ENCODE peak calls at places on chromosomes 5 and 9, in four cellular contexts. M is dorsolateral prefrontal cortex; T is pulmonary artery endothelial cell; J is stimulated activated CD8-positive, alpha-beta memory T cell treated with anti-CD3 and anti-CD28 coated beads, Interleukin-4, amount 100 ng/mL, for 24 hours. C is an unnamed sample.

GRCh38 chr9:89007041-89007440 is 15.8 kb downstream of the S1PR3 start:
- DNase-seq in T (no peak), M (no peak), J (no peak), C (no peak)

GRCh38 chr5:1883925-1884637 is 1.4 kb upstream of the IRX4 start:
- DNase-seq in J (no peak), T (no peak), M (no peak), C (peak)

GRCh38 chr9:130521715-130522114 is 57.7 kb upstream of the FUBP3 start:
- DNase-seq in M (no peak), J (no peak), T (no peak), C (no peak)

GRCh38 chr5:33891731-33892418 is at the start of gene ADAMTS12:
- DNase-seq in M (no peak), T (no peak), J (no peak), C (peak)

GRCh38 chr5:62790348-62790747 is 211.7 kb downstream of the LRRC70 start:
- DNase-seq in T (no peak), M (no peak), J (no peak), C (no peak)

GRCh38 chr9:89807682-89808075 is 202.9 kb downstream of the GADD45G start:
- DNase-seq in T (no peak), J (no peak), M (no peak), C (no peak)

GRCh38 chr9:110078626-110079025 is 129.3 kb downstream of the C9orf152 start:
- DNase-seq in T (no peak), M (no peak), J (no peak), C (no peak)

GRCh38 chr5:148843510-148844318 is 17.3 kb downstream of the ADRB2 start:
- DNase-seq in T (no peak), M (no peak), J (no peak), C (no peak)

GRCh38 chr5:53048248-53048647 is 59.1 kb downstream of the ITGA2 start:
- DNase-seq in T (no peak), M (no peak), J (no peak), C (no peak)

GRCh38 chr5:115735108-115735998 is 81.1 kb downstream of the CDO1 start:
- DNase-seq in M (no peak), J (no peak), T (no peak), C (no peak)

GRCh38 chr9:97880336-97880735 is 27.3 kb downstream of the FOXE1 start:
- DNase-seq in T (no peak), J (no peak), M (no peak), C (no peak)

GRCh38 chr5:160496334-160496733 is 74.7 kb downstream of the PTTG1 start:
- DNase-seq in M (no peak), T (no peak), J (no peak), C (no peak)

GRCh38 chr9:111038336-111039202 is at the start of gene LPAR1:
- DNase-seq in J (no peak), M (peak), T (no peak), C (peak)

GRCh38 chr9:37097294-37097693 is 23.1 kb upstream of the ZCCHC7 start:
- DNase-seq in M (no peak), J (no peak), T (no peak), C (no peak)

GRCh38 chr9:98900725-98901124 is 43.0 kb upstream of the COL15A1 start:
- DNase-seq in T (no peak), M (no peak), J (no peak), C (no peak)

GRCh38 chr9:6076856-6077255 is 61.4 kb upstream of the RANBP6 start:
- DNase-seq in T (no peak), J (no peak), M (no peak), C (no peak)

GRCh38 chr9:132729235-132729890 is 59.1 kb downstream of the GTF3C4 start:
- DNase-seq in T (no peak), M (no peak), J (no peak), C (no peak)

GRCh38 chr9:16985559-16986348 is 115.3 kb upstream of the BNC2 start:
- DNase-seq in M (no peak), T (no peak), J (no peak), C (peak)

GRCh38 chr9:133526721-133527321 is 2.1 kb upstream of the MYMK start:
- DNase-seq in T (no peak), J (no peak), M (peak), C (no peak)

GRCh38 chr5:14358536-14358935 is 215.4 kb downstream of the TRIO start:
- DNase-seq in J (no peak), T (no peak), M (no peak), C (no peak)

GRCh38 chr5:179377421-179378115 is 32.3 kb upstream of the ADAMTS2 start:
- DNase-seq in M (no peak), J (no peak), T (no peak), C (peak)

GRCh38 chr9:89277454-89277853 is 33.5 kb upstream of the CKS2 start:
- DNase-seq in T (no peak), J (no peak), M (no peak), C (no peak)

GRCh38 chr5:123937230-123937629 is 425.3 kb downstream of the CSNK1G3 start:
- DNase-seq in T (peak), M (no peak), J (no peak), C (no peak)

GRCh38 chr5:139619861-139620260 is 28.3 kb upstream of the CXXC5 start:
- DNase-seq in J (no peak), T (no peak), M (no peak), C (no peak)

GRCh38 chr9:40884072-40884901 is 244.2 kb downstream of the FOXD4L6 start:
- DNase-seq in M (peak), J (no peak), T (no peak), C (peak)

GRCh38 chr5:52801329-52801728 is 13.6 kb downstream of the ITGA1 start:
- DNase-seq in T (no peak), M (no peak), J (no peak), C (no peak)

C was measured in aorta.